ENCODE peak calls at places on chromosomes 2 and 18, in eight cellular contexts. M is H1, I is transverse colon, S is stomach, R is K562, Q is GM23338, Z is Panc1, X is spleen. O is an unnamed sample.

GRCh38 chr2:160371251-160372009 is 122.2 kb downstream of the RBMS1 start:
- DNase-seq in M (no peak), I (no peak), S (no peak), R (no peak), Q (no peak), Z (no peak), X (no peak), O (no peak)

GRCh38 chr18:46939998-46940571 is 22.7 kb downstream of the KATNAL2 start:
- DNase-seq in M (no peak), I (no peak), S (no peak), R (no peak), Q (no peak), Z (no peak), X (no peak), O (no peak)

GRCh38 chr2:96107883-96108551 is 8.4 kb downstream of the ADRA2B start:
- DNase-seq in M (no peak), I (no peak), S (no peak), R (no peak), Q (peak), Z (no peak), X (peak), O (peak)

GRCh38 chr2:113370478-113371091 is 66.9 kb upstream of the ZNG1B start:
- DNase-seq in M (peak), I (peak), S (peak), R (peak), Q (peak), Z (peak), X (no peak), O (peak)

GRCh38 chr2:14451312-14451711 is 181.2 kb upstream of the LRATD1 start:
- DNase-seq in M (no peak), I (no peak), S (no peak), R (no peak), Q (peak), Z (no peak), X (no peak), O (no peak)

GRCh38 chr2:2464095-2464494 is 133.0 kb upstream of the MYT1L start:
- DNase-seq in M (no peak), I (no peak), S (no peak), R (no peak), Q (no peak), Z (no peak), X (no peak), O (no peak)

GRCh38 chr2:26519396-26519991 is 41.6 kb upstream of the OTOF start:
- DNase-seq in M (no peak), I (no peak), S (no peak), R (no peak), Q (no peak), Z (no peak), X (peak), O (no peak)

GRCh38 chr18:73636355-73636754 is 511.3 kb downstream of the FBXO15 start:
- DNase-seq in M (no peak), I (no peak), S (no peak), R (no peak), Q (no peak), Z (no peak), X (no peak), O (no peak)

GRCh38 chr2:64404002-64404731 is 49.8 kb upstream of the LGALSL start:
- DNase-seq in M (peak), I (peak), S (peak), R (no peak), Q (peak), Z (no peak), X (peak), O (peak)

GRCh38 chr2:19349911-19350677 is 8.3 kb downstream of the OSR1 start:
- DNase-seq in M (peak), I (peak), S (no peak), R (peak), Q (peak), Z (no peak), X (peak), O (peak)

GRCh38 chr2:28088970-28089369 is 198.4 kb downstream of the BABAM2 start:
- DNase-seq in M (no peak), I (no peak), S (no peak), R (no peak), Q (no peak), Z (no peak), X (no peak), O (no peak)

GRCh38 chr2:218996937-218997336 is 3.7 kb upstream of the CRYBA2 start:
- DNase-seq in M (no peak), I (no peak), S (peak), R (no peak), Q (no peak), Z (no peak), X (no peak), O (no peak)

GRCh38 chr2:148590613-148591012 is 53.9 kb upstream of the EPC2 start:
- DNase-seq in M (no peak), I (no peak), S (no peak), R (no peak), Q (no peak), Z (no peak), X (no peak), O (no peak)

GRCh38 chr2:96427917-96428316 is 77.2 kb downstream of the NEURL3 start:
- DNase-seq in M (no peak), I (no peak), S (no peak), R (no peak), Q (no peak), Z (peak), X (no peak), O (no peak)

GRCh38 chr2:105769504-105769903 is 24.8 kb downstream of the NCK2 start:
- DNase-seq in M (no peak), I (no peak), S (no peak), R (no peak), Q (peak), Z (no peak), X (no peak), O (no peak)

GRCh38 chr2:152716805-152717241 is 438 bp downstream of the PRPF40A start:
- DNase-seq in M (peak), I (peak), S (no peak), R (peak), Q (peak), Z (no peak), X (peak), O (no peak)

GRCh38 chr2:233353769-233354499 is at the start of gene DGKD:
- DNase-seq in M (peak), I (peak), S (peak), R (peak), Q (peak), Z (no peak), X (peak), O (no peak)

GRCh38 chr2:197200056-197200455 is 110.5 kb downstream of the ANKRD44 start:
- DNase-seq in M (no peak), I (no peak), S (no peak), R (no peak), Q (no peak), Z (no peak), X (no peak), O (no peak)

GRCh38 chr2:138531913-138532312 is 30.3 kb downstream of the SPOPL start:
- DNase-seq in M (no peak), I (no peak), S (no peak), R (no peak), Q (peak), Z (no peak), X (no peak), O (no peak)
- TF ChIP-seq POLR2AphosphoS5 in M (no peak), I (no peak), S (no peak), R (no peak), Q (no peak), Z (no peak), X (no peak), O (no peak)

DNA sequence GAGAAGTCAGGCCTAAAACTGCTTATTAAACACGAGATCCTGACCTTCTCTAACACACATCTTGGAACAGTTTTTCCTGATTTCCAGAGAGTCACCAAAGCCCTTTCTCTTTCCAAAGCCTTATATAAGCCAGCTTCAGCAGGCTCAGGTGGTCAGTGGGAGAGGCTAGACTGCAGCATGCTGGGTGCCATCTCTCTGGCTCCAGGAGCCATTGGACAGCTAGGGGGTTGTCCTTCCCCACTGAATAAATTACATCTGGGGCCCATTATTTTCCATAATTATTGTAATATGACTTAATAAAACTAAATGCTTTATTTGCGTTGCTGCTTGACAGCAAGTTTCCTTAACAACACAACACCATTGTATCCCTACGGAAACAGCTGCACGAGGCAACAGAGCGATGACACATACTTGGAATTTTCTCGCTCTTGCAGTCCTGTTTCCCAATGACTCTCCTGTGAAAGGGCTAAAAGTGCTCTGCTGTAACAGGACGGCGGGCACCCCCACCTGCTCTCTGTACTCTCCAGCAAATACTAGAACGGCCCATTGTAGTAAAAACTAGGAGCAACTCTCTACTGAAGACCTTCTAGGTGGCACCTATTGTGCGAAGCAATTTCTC is 160.6 kb downstream of the RNF144A start:
- DNase-seq in M (no peak), I (no peak), S (no peak), R (no peak), Q (no peak), Z (no peak), X (no peak), O (no peak)
- TF ChIP-seq POLR2AphosphoS5 in M (no peak), I (no peak), S (no peak), R (no peak), Q (no peak), Z (no peak), X (no peak), O (no peak)

DNA sequence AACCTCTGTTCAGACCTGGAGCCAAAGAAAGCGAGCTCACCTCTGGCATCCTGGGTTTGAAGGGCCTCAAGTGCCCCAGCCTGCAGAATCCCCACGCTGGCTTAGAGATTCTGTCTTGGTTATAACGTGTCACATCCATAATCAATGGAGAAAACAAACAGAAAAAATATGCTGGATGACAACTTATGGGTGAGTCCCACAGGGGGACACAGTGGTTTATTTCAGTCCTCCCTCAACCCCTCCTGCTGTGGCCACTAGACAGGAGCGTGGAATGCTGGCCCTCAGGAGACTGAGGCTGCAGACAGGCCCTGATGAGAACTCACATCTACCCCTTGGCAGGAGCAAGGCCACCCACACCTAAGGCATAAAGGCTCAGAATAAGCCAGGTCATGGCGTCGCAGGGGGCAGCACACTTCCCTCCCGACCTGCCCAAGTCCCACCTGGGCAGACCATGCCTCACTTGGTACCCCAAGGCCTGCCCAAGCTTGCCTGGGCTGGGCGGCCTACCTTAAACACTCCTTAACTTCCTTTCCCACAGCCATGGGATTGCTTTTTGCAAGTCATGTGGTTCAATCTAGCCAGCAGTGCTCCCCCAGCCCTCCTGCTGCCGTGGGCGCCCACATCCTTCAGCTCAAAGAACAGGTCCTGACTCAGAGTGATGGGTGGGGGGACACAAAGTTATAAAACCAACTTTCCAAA is 19.9 kb downstream of the COX7A2L start:
- DNase-seq in M (no peak), I (no peak), S (no peak), R (no peak), Q (no peak), Z (no peak), X (no peak), O (no peak)
- TF ChIP-seq POLR2AphosphoS5 in M (no peak), I (no peak), S (no peak), R (no peak), Q (no peak), Z (no peak), X (no peak), O (no peak)

DNA sequence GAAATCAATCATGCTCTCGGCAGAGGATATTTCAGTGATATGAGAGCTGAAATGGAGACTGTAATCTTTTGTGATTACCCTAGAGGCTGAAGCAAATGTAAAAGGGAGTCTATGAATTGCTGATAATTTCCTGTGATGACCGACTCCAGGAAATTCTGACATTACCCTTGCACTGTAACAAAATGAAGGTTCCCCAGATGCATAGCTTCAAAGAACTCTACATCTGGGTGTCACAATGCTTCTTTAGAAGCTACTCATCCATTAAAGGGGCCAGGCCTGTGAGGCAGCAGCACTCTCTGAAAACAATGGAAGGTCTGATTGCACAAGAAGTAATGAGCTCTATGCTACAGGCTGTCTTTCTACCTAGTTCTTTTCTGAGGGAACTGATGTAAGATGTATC is 268.3 kb upstream of the SESTD1 start:
- DNase-seq in M (no peak), I (no peak), S (no peak), R (no peak), Q (peak), Z (no peak), X (no peak), O (no peak)
- TF ChIP-seq POLR2AphosphoS5 in M (no peak), I (no peak), S (no peak), R (no peak), Q (no peak), Z (no peak), X (no peak), O (no peak)

GRCh38 chr2:188380280-188380679 is 88.6 kb downstream of the GULP1 start:
- DNase-seq in M (no peak), I (no peak), S (no peak), R (no peak), Q (no peak), Z (no peak), X (no peak), O (no peak)

GRCh38 chr2:188382107-188382506 is 90.4 kb downstream of the GULP1 start:
- DNase-seq in M (no peak), I (no peak), S (no peak), R (no peak), Q (no peak), Z (no peak), X (no peak), O (no peak)

GRCh38 chr2:188379748-188380147 is 88.1 kb downstream of the GULP1 start:
- DNase-seq in M (no peak), I (no peak), S (no peak), R (no peak), Q (no peak), Z (no peak), X (no peak), O (no peak)

GRCh38 chr2:188383158-188383557 is 91.5 kb downstream of the GULP1 start:
- DNase-seq in M (no peak), I (no peak), S (no peak), R (no peak), Q (no peak), Z (no peak), X (no peak), O (no peak)

DNA sequence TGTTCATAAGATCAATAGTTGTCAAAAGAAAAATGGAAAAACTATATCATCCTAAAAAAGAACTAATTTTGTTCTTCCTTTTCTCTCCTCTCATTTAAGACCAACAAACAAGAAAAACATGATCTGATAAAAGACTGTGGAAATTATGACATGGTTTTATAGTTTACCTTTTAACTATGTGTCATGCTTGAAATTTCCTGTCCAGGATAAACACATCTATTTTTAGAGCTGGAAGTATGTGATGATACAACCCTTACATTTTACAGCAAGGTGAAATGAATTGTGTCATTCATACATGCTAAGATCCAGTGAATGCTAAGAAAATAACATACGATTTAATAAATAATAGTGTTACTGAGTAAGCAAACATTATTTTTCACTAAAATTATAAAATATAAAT is 89.9 kb downstream of the GULP1 start:
- DNase-seq in M (no peak), I (no peak), S (no peak), R (no peak), Q (no peak), Z (peak), X (no peak), O (no peak)
- TF ChIP-seq POLR2AphosphoS5 in M (no peak), I (no peak), S (no peak), R (no peak), Q (no peak), Z (no peak), X (no peak), O (no peak)

DNA sequence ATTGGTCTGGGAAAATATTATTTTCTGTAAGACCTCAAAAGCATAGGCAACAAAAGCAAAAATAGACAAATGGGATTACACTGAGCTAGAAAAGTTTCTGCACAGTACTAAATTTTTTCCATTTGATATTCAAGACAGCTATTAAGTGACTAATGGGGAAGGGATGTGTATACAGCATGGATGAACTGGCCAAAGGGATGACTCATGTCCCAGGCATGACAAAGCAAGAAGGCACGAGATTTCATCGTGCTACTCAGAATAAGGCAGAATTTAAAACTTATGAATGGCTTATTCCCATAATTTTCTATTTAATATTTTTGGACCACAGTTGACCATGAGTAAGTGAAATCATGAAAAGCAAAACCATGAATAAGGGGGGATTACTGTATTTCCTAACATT is 1250.1 kb upstream of the GYPC start:
- DNase-seq in M (no peak), I (no peak), S (no peak), R (no peak), Q (peak), Z (peak), X (no peak), O (no peak)
- TF ChIP-seq POLR2AphosphoS5 in M (no peak), I (no peak), S (no peak), R (no peak), Q (no peak), Z (no peak), X (no peak), O (no peak)